ENCODE peak calls at places on chromosomes 3 and 15, in ten cellular contexts. U is activated CD4-positive, alpha-beta T cell treated with anti-CD3 and anti-CD28 coated beads for 4 hours; D is amygdala; P is GM10248; Q is activated T-helper 1 cell treated with anti-CD3 and anti-CD28 coated beads, Interleukin-12 subunit alpha, Interleukin-12 subunit beta, Interleukin-2, Interleukin-4 antibody, amounts not matched to agents 30 ng/mL and 10 ng/mL and 1 ng/mL, durations not matched to agents 14 hours and 24 hours and 36 hours; E is fibroblast of pulmonary artery; X is AG09319; Y is amniotic stem cell; L is activated B cell treated with CpG ODN at 0.5 μM for 24 hours; G is Right ventricle myocardium superior. B is an unnamed sample.

GRCh38 chr15:100614336-100614735 is 11.9 kb downstream of the ASB7 start:
- DNase-seq in U (no peak), D (no peak), P (no peak), Q (no peak), E (no peak), X (no peak), Y (no peak), L (no peak), G (no peak), B (no peak)

GRCh38 chr15:101463265-101463664 is 26.2 kb downstream of the PCSK6 start:
- DNase-seq in U (no peak), D (no peak), P (no peak), Q (no peak), E (no peak), X (no peak), Y (no peak), L (no peak), G (no peak), B (no peak)

GRCh38 chr3:48130321-48130881 is 57.8 kb downstream of the CDC25A start:
- DNase-seq in U (no peak), D (peak), P (no peak), Q (no peak), E (peak), X (peak), Y (no peak), L (no peak), G (peak), B (no peak)

GRCh38 chr3:107264888-107265287 is 112.4 kb upstream of the CCDC54 start:
- DNase-seq in U (no peak), D (no peak), P (no peak), Q (no peak), E (no peak), X (no peak), Y (no peak), L (no peak), G (no peak), B (no peak)

GRCh38 chr15:86336051-86336788 is 256.5 kb downstream of the AGBL1 start:
- DNase-seq in U (no peak), D (no peak), P (no peak), Q (no peak), E (no peak), X (no peak), Y (no peak), L (no peak), G (no peak), B (no peak)

GRCh38 chr3:125045965-125046364 is 9.8 kb downstream of the HEG1 start:
- DNase-seq in U (no peak), D (no peak), P (no peak), Q (no peak), E (peak), X (peak), Y (peak), L (no peak), G (no peak), B (no peak)

GRCh38 chr3:129017531-129017899 is 16.4 kb downstream of the EFCC1 start:
- DNase-seq in U (no peak), D (no peak), P (no peak), Q (no peak), E (no peak), X (no peak), Y (no peak), L (no peak), G (no peak), B (no peak)

GRCh38 chr15:57112178-57112577 is 193.7 kb downstream of the TCF12 start:
- DNase-seq in U (no peak), D (no peak), P (no peak), Q (no peak), E (no peak), X (no peak), Y (no peak), L (no peak), G (no peak), B (no peak)

GRCh38 chr3:50165388-50166308 is 10.5 kb downstream of the SEMA3F start:
- DNase-seq in U (no peak), D (no peak), P (no peak), Q (no peak), E (peak), X (peak), Y (no peak), L (no peak), G (peak), B (no peak)

GRCh38 chr3:24237971-24238767 is 256.5 kb downstream of the THRB start:
- DNase-seq in U (peak), D (peak), P (peak), Q (peak), E (peak), X (peak), Y (peak), L (no peak), G (no peak), B (peak)

GRCh38 chr3:29381595-29381994 is 100.7 kb downstream of the RBMS3 start:
- DNase-seq in U (no peak), D (no peak), P (no peak), Q (no peak), E (peak), X (no peak), Y (no peak), L (no peak), G (no peak), B (no peak)

GRCh38 chr15:40902605-40903561 is 8.6 kb downstream of the VPS18 start:
- DNase-seq in U (no peak), D (no peak), P (no peak), Q (no peak), E (peak), X (no peak), Y (no peak), L (no peak), G (peak), B (no peak)

GRCh38 chr3:146382386-146382785 is 87.0 kb downstream of the PLSCR2 start:
- DNase-seq in U (no peak), D (no peak), P (no peak), Q (no peak), E (peak), X (no peak), Y (no peak), L (no peak), G (no peak), B (no peak)

GRCh38 chr3:52092891-52093290 is 36.5 kb upstream of the DUSP7 start:
- DNase-seq in U (no peak), D (no peak), P (no peak), Q (no peak), E (no peak), X (no peak), Y (no peak), L (no peak), G (peak), B (no peak)

GRCh38 chr15:56965614-56966013 is 47.2 kb downstream of the TCF12 start:
- DNase-seq in U (no peak), D (no peak), P (no peak), Q (no peak), E (no peak), X (no peak), Y (no peak), L (no peak), G (no peak), B (no peak)

GRCh38 chr15:39016706-39017105 is 452.1 kb upstream of the RASGRP1 start:
- DNase-seq in U (no peak), D (no peak), P (no peak), Q (no peak), E (peak), X (no peak), Y (no peak), L (no peak), G (no peak), B (no peak)